ENCODE peak calls at places on chromosomes 13 and 19, in six cellular contexts. One of them, this sample, is unnamed.

GRCh38 chr13:25422153-25422552 is 50.4 kb downstream of the ATP8A2 start:
- DNase-seq in posterior cingulate gyrus: no peak
- DNase-seq in RWPE2: no peak
- DNase-seq in nucleus accumbens: no peak
- DNase-seq in esophagus squamous epithelium: no peak
- DNase-seq in H1: no peak
- DNase-seq in this sample: no peak

GRCh38 chr13:94050686-94051085 is 428.8 kb downstream of the DCT start:
- DNase-seq in posterior cingulate gyrus: no peak
- DNase-seq in RWPE2: no peak
- DNase-seq in nucleus accumbens: no peak
- DNase-seq in esophagus squamous epithelium: no peak
- DNase-seq in H1: no peak
- DNase-seq in this sample: no peak

GRCh38 chr19:15532779-15533521 is 24.6 kb downstream of the CYP4F22 start:
- DNase-seq in posterior cingulate gyrus: no peak
- DNase-seq in RWPE2: no peak
- DNase-seq in nucleus accumbens: no peak
- DNase-seq in esophagus squamous epithelium: no peak
- DNase-seq in H1: no peak
- DNase-seq in this sample: no peak

GRCh38 chr19:56091751-56092546 is 29.1 kb downstream of the ZNF787 start:
- DNase-seq in posterior cingulate gyrus: peak; percentile 83
- DNase-seq in RWPE2: no peak
- DNase-seq in nucleus accumbens: no peak
- DNase-seq in esophagus squamous epithelium: no peak
- DNase-seq in H1: no peak
- DNase-seq in this sample: no peak

GRCh38 chr19:23596872-23597271 is 90.1 kb downstream of the ZNF675 start:
- DNase-seq in posterior cingulate gyrus: no peak
- DNase-seq in RWPE2: no peak
- DNase-seq in nucleus accumbens: no peak
- DNase-seq in esophagus squamous epithelium: no peak
- DNase-seq in H1: no peak
- DNase-seq in this sample: no peak

GRCh38 chr13:28394422-28394821 is 100.5 kb downstream of the FLT1 start:
- DNase-seq in posterior cingulate gyrus: no peak
- DNase-seq in RWPE2: no peak
- DNase-seq in nucleus accumbens: no peak
- DNase-seq in esophagus squamous epithelium: no peak
- DNase-seq in H1: no peak
- DNase-seq in this sample: no peak

GRCh38 chr13:41007359-41008118 is 11.6 kb downstream of the ELF1 start:
- DNase-seq in posterior cingulate gyrus: no peak
- DNase-seq in RWPE2: no peak
- DNase-seq in nucleus accumbens: no peak
- DNase-seq in esophagus squamous epithelium: no peak
- DNase-seq in H1: no peak
- DNase-seq in this sample: no peak

GRCh38 chr19:53112286-53112685 is 9.1 kb upstream of the ZNF160 start:
- DNase-seq in posterior cingulate gyrus: no peak
- DNase-seq in RWPE2: no peak
- DNase-seq in nucleus accumbens: no peak
- DNase-seq in esophagus squamous epithelium: no peak
- DNase-seq in H1: no peak
- DNase-seq in this sample: no peak

GRCh38 chr13:47121092-47121763 is 224.4 kb upstream of the HTR2A start:
- DNase-seq in posterior cingulate gyrus: no peak
- DNase-seq in RWPE2: no peak
- DNase-seq in nucleus accumbens: no peak
- DNase-seq in esophagus squamous epithelium: no peak
- DNase-seq in H1: no peak
- DNase-seq in this sample: no peak

GRCh38 chr13:24659239-24659638 is 21.0 kb upstream of the ATP12A start:
- DNase-seq in posterior cingulate gyrus: no peak
- DNase-seq in RWPE2: no peak
- DNase-seq in nucleus accumbens: no peak
- DNase-seq in esophagus squamous epithelium: no peak
- DNase-seq in H1: no peak
- DNase-seq in this sample: no peak

GRCh38 chr19:51043497-51043896 is 8.7 kb upstream of the KLK12 start:
- DNase-seq in posterior cingulate gyrus: no peak
- DNase-seq in RWPE2: no peak
- DNase-seq in nucleus accumbens: no peak
- DNase-seq in esophagus squamous epithelium: no peak
- DNase-seq in H1: no peak
- DNase-seq in this sample: no peak

GRCh38 chr13:78595819-78596700 is 7.3 kb downstream of the POU4F1 start:
- DNase-seq in posterior cingulate gyrus: peak; percentile 60
- DNase-seq in RWPE2: no peak
- DNase-seq in nucleus accumbens: no peak
- DNase-seq in esophagus squamous epithelium: no peak
- DNase-seq in H1: no peak
- DNase-seq in this sample: no peak

GRCh38 chr19:1718382-1719315 is 34.7 kb upstream of the ONECUT3 start:
- DNase-seq in posterior cingulate gyrus: no peak
- DNase-seq in RWPE2: no peak
- DNase-seq in nucleus accumbens: no peak
- DNase-seq in esophagus squamous epithelium: no peak
- DNase-seq in H1: no peak
- DNase-seq in this sample: no peak

GRCh38 chr19:14410054-14410774 is 8.9 kb downstream of the DDX39A start:
- DNase-seq in posterior cingulate gyrus: no peak
- DNase-seq in RWPE2: no peak
- DNase-seq in nucleus accumbens: no peak
- DNase-seq in esophagus squamous epithelium: no peak
- DNase-seq in H1: no peak
- DNase-seq in this sample: no peak

GRCh38 chr19:9205506-9206113 is 13.8 kb downstream of the OR7D4 start:
- DNase-seq in posterior cingulate gyrus: peak; percentile 84
- DNase-seq in RWPE2: no peak
- DNase-seq in nucleus accumbens: peak; percentile 3
- DNase-seq in esophagus squamous epithelium: no peak
- DNase-seq in H1: peak; percentile 34
- DNase-seq in this sample: peak; percentile 62

GRCh38 chr13:18212873-18213272 is 968.8 kb downstream of the TUBA3C start:
- DNase-seq in posterior cingulate gyrus: no peak
- DNase-seq in RWPE2: peak; percentile 100
- DNase-seq in nucleus accumbens: no peak
- DNase-seq in esophagus squamous epithelium: no peak
- DNase-seq in H1: no peak
- DNase-seq in this sample: no peak

GRCh38 chr13:105907319-105908019 is 628.0 kb downstream of the EFNB2 start:
- DNase-seq in posterior cingulate gyrus: no peak
- DNase-seq in RWPE2: no peak
- DNase-seq in nucleus accumbens: no peak
- DNase-seq in esophagus squamous epithelium: no peak
- DNase-seq in H1: no peak
- DNase-seq in this sample: no peak

GRCh38 chr19:47541507-47541906 is 26.6 kb upstream of the NAPA start:
- DNase-seq in posterior cingulate gyrus: no peak
- DNase-seq in RWPE2: no peak
- DNase-seq in nucleus accumbens: no peak
- DNase-seq in esophagus squamous epithelium: no peak
- DNase-seq in H1: no peak
- DNase-seq in this sample: peak; percentile 59

This sample was measured in naive thymus-derived CD8-positive, alpha-beta T cell.